ENCODE peak calls at places on chromosomes 5 and 9, in eight cellular contexts. N, Z, B, L, V, W, F and E are unnamed samples.

GRCh38 chr5:154840435-154841272 is 9.7 kb downstream of the FAXDC2 start:
- DNase-seq in N (no peak), Z (no peak), B (no peak), L (no peak), V (no peak), W (no peak), F (no peak), E (no peak)

GRCh38 chr9:129726322-129727160 is 26.3 kb downstream of the PTGES start:
- DNase-seq in N (peak; percentile 12), Z (no peak), B (peak; percentile 78), L (peak; percentile 72), V (peak; percentile 95), W (peak; percentile 47), F (peak; percentile 71), E (peak; percentile 88)

GRCh38 chr5:146394486-146394885 is 52.6 kb upstream of the TCERG1 start:
- DNase-seq in N (no peak), Z (no peak), B (no peak), L (no peak), V (no peak), W (no peak), F (no peak), E (no peak)

GRCh38 chr5:150122158-150122510 is 33.5 kb downstream of the PDGFRB start:
- DNase-seq in N (no peak), Z (no peak), B (no peak), L (no peak), V (no peak), W (no peak), F (no peak), E (no peak)

GRCh38 chr9:69471433-69471832 is 146.4 kb downstream of the ENTREP1 start:
- DNase-seq in N (no peak), Z (no peak), B (no peak), L (no peak), V (peak; percentile 21), W (no peak), F (no peak), E (no peak)

GRCh38 chr9:78682206-78682605 is 385.3 kb downstream of the PSAT1 start:
- DNase-seq in N (no peak), Z (no peak), B (no peak), L (no peak), V (no peak), W (no peak), F (no peak), E (no peak)

GRCh38 chr9:98806394-98807069 is 938 bp upstream of the GALNT12 start:
- DNase-seq in N (no peak), Z (no peak), B (no peak), L (no peak), V (no peak), W (no peak), F (no peak), E (no peak)

GRCh38 chr9:115548826-115549225 is 430.9 kb upstream of the TNC start:
- DNase-seq in N (no peak), Z (no peak), B (no peak), L (no peak), V (peak; percentile 18), W (no peak), F (no peak), E (no peak)

GRCh38 chr5:147633173-147633572 is 123.3 kb upstream of the DPYSL3 start:
- DNase-seq in N (no peak), Z (no peak), B (no peak), L (no peak), V (no peak), W (no peak), F (no peak), E (no peak)

GRCh38 chr5:169519358-169519757 is 64.2 kb upstream of the SPDL1 start:
- DNase-seq in N (no peak), Z (no peak), B (no peak), L (no peak), V (no peak), W (no peak), F (no peak), E (no peak)

GRCh38 chr5:38921174-38921573 is 75.4 kb downstream of the OSMR start:
- DNase-seq in N (no peak), Z (no peak), B (no peak), L (peak; percentile 17), V (peak; percentile 16), W (no peak), F (no peak), E (no peak)

GRCh38 chr9:13054381-13054780 is 225.1 kb downstream of the MPDZ start:
- DNase-seq in N (no peak), Z (no peak), B (no peak), L (no peak), V (no peak), W (no peak), F (no peak), E (no peak)

GRCh38 chr5:1410156-1411014 is 34.9 kb downstream of the SLC6A3 start:
- DNase-seq in N (no peak), Z (no peak), B (no peak), L (no peak), V (no peak), W (no peak), F (no peak), E (no peak)

GRCh38 chr9:84670106-84670800 is 724 bp downstream of the NTRK2 start:
- DNase-seq in N (no peak), Z (no peak), B (peak; percentile 25), L (peak; percentile 39), V (peak; percentile 4), W (no peak), F (no peak), E (peak; percentile 65)
- H3K27ac ChIP-seq in N (no peak overlapping the region), Z (peak overlapping the region; percentile 62), B (no peak overlapping the region), L (no peak overlapping the region), V (no peak overlapping the region), W (peak overlapping the region; percentile 97), F (no peak overlapping the region), E (peak overlapping the region; percentile 67)

DNA sequence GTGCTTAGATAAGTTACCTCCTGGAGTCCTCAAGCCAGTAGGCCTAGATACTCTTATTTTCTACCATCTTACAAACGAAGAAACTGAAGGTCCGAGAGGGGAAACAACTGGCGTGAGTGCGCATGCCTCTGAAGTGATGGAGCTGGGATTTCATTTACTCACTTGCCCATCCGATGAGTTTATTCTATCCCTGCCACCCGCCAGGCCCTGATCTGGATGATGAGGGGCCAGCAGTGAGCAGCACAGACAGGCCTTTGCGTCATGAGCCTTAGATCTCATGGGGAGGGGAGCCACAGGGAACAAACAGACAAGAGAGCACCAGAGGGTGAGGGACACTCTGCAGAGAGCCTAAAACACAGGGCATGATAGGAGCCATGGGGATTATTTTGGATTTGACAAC is 34.1 kb upstream of the SLC2A8 start:
- DNase-seq in N (no peak), Z (no peak), B (no peak), L (no peak), V (no peak), W (no peak), F (no peak), E (no peak)
- H3K36me3 ChIP-seq in N (no peaks in the 10 kb centered on the region), Z (no peaks in the 10 kb centered on the region), B (peaks cover 35% of the 10 kb centered on the region), L (no peaks in the 10 kb centered on the region), V (no peaks in the 10 kb centered on the region), W (no peaks in the 10 kb centered on the region), F (peaks cover 2% of the 10 kb centered on the region), E (peaks cover 12% of the 10 kb centered on the region)

GRCh38 chr9:111076043-111076442 is 37.8 kb upstream of the LPAR1 start:
- DNase-seq in N (no peak), Z (no peak), B (no peak), L (no peak), V (no peak), W (no peak), F (no peak), E (no peak)

GRCh38 chr9:111078391-111079038 is 40.2 kb upstream of the LPAR1 start:
- DNase-seq in N (no peak), Z (no peak), B (no peak), L (no peak), V (peak; percentile 16), W (no peak), F (no peak), E (no peak)

GRCh38 chr9:111074395-111074794 is 36.1 kb upstream of the LPAR1 start:
- DNase-seq in N (no peak), Z (no peak), B (no peak), L (no peak), V (peak; percentile 42), W (no peak), F (no peak), E (no peak)

GRCh38 chr9:111076519-111076918 is 38.2 kb upstream of the LPAR1 start:
- DNase-seq in N (no peak), Z (no peak), B (no peak), L (no peak), V (no peak), W (no peak), F (no peak), E (no peak)
- H3K4me1 ChIP-seq in N (no peaks in the 10 kb centered on the region), Z (no peaks in the 10 kb centered on the region), B (no peaks in the 10 kb centered on the region), L (no peaks in the 10 kb centered on the region), V (no peaks in the 10 kb centered on the region), W (no peaks in the 10 kb centered on the region), F (no peaks in the 10 kb centered on the region), E (no peaks in the 10 kb centered on the region)

DNA sequence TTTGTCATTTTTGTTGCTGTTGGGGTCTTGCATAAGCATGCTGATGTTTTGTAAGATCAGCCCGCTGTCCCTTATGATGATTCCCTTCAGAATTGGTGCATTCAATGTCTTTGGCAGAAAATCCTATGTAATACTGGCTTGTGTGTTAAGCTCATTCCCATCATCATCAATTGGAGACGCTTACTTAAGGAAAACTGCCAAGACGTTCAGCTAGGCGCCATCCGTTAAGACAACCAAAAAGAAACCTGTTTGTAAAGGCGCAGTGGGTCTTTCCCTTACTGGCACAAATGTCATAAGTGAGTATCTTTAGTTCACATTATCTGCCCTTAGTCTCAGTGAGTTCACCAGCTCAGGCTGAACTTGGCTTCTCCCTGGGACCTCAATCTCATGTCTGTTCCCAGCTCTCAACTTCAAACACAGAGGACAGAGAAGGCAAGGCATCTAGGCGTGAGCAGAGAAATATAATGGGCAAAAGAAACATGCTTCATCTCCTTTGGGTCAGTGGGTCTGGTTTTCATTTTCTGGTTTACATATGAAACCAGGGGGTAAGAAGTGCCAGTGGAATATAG is 97.9 kb downstream of the EFNA5 start:
- DNase-seq in N (no peak), Z (no peak), B (no peak), L (peak; percentile 30), V (no peak), W (no peak), F (no peak), E (no peak)
- H3K27ac ChIP-seq in N (no peak overlapping the region), Z (peak overlapping the region; percentile 15), B (no peak overlapping the region), L (no peak overlapping the region), V (no peak overlapping the region), W (no peak overlapping the region), F (no peak overlapping the region), E (peak overlapping the region; percentile 63)